ENCODE peak calls at places on chromosomes 6 and 20, in six cellular contexts. K is COR-L47; D is foreskin fibroblast; O is KBM-7; E is HFF-Myc; N is activated effector memory CD4-positive, alpha-beta T cell treated with anti-CD3 and anti-CD28 coated beads, Interleukin-2, amount 50 U/mL, for 16 hours. T is an unnamed sample.

GRCh38 chr6:14816106-14816864 is 429.6 kb upstream of the JARID2 start:
- DNase-seq in K (no peak), D (no peak), O (no peak), E (no peak), N (no peak), T (no peak)

GRCh38 chr6:1581120-1581991 is 28.4 kb upstream of the FOXC1 start:
- DNase-seq in K (no peak), D (no peak), O (no peak), E (no peak), N (no peak), T (no peak)

GRCh38 chr6:142474446-142475289 is 172.9 kb downstream of the ADGRG6 start:
- DNase-seq in K (peak), D (peak), O (peak), E (peak), N (no peak), T (no peak)

GRCh38 chr6:105786449-105786848 is 299.7 kb upstream of the PRDM1 start:
- DNase-seq in K (no peak), D (no peak), O (peak), E (no peak), N (no peak), T (no peak)

GRCh38 chr20:47455133-47456040 is 46.3 kb upstream of the NCOA3 start:
- DNase-seq in K (no peak), D (no peak), O (no peak), E (no peak), N (no peak), T (no peak)

GRCh38 chr20:15763344-15763743 is 809.9 kb downstream of the KIF16B start:
- DNase-seq in K (no peak), D (no peak), O (no peak), E (no peak), N (no peak), T (no peak)

GRCh38 chr6:161660666-161661571 is 387.1 kb upstream of the AGPAT4 start:
- DNase-seq in K (no peak), D (no peak), O (no peak), E (no peak), N (no peak), T (no peak)

GRCh38 chr20:57851025-57851682 is 141.3 kb upstream of the PMEPA1 start:
- DNase-seq in K (no peak), D (no peak), O (no peak), E (no peak), N (no peak), T (no peak)

GRCh38 chr6:35583893-35584688 is 71.4 kb upstream of the TULP1 start:
- DNase-seq in K (peak), D (peak), O (peak), E (peak), N (peak), T (peak)

GRCh38 chr6:113854531-113855499 is 2.3 kb upstream of the MARCKS start:
- DNase-seq in K (peak), D (peak), O (peak), E (no peak), N (no peak), T (peak)

GRCh38 chr6:25706314-25707014 is 48.1 kb upstream of the SLC17A4 start:
- DNase-seq in K (no peak), D (no peak), O (no peak), E (no peak), N (no peak), T (peak)

GRCh38 chr6:13411484-13411883 is 75.9 kb downstream of the GFOD1 start:
- DNase-seq in K (no peak), D (no peak), O (no peak), E (no peak), N (no peak), T (no peak)

GRCh38 chr6:113642714-113643442 is 214.3 kb upstream of the MARCKS start:
- DNase-seq in K (no peak), D (no peak), O (no peak), E (no peak), N (no peak), T (peak)

GRCh38 chr20:33480071-33480470 is 9.8 kb upstream of the CBFA2T2 start:
- DNase-seq in K (no peak), D (no peak), O (no peak), E (no peak), N (no peak), T (no peak)

GRCh38 chr20:32168184-32168910 is 39.2 kb downstream of the PLAGL2 start:
- DNase-seq in K (no peak), D (peak), O (peak), E (peak), N (peak), T (no peak)

GRCh38 chr6:166308769-166309589 is 787 bp upstream of the PRR18 start:
- DNase-seq in K (peak), D (no peak), O (no peak), E (no peak), N (no peak), T (peak)

GRCh38 chr6:15691250-15691869 is 28.5 kb upstream of the DTNBP1 start:
- DNase-seq in K (peak), D (peak), O (peak), E (peak), N (peak), T (peak)